ENCODE peak calls at places on chromosome 10, in four cellular contexts. K, J, V and Z are unnamed samples.

GRCh38 chr10:130926442-130926841 is 385.1 kb downstream of the TCERG1L start:
- DNase-seq in K (no peak), J (no peak), V (no peak), Z (no peak)

GRCh38 chr10:125160856-125161569 is 650 bp upstream of the CTBP2 start:
- DNase-seq in K (no peak), J (peak; percentile 87), V (peak; percentile 84), Z (no peak)

GRCh38 chr10:10821926-10822325 is 195.7 kb upstream of the CELF2 start:
- DNase-seq in K (no peak), J (no peak), V (no peak), Z (no peak)

GRCh38 chr10:77820349-77820748 is 106.2 kb downstream of the DLG5 start:
- DNase-seq in K (no peak), J (no peak), V (no peak), Z (no peak)

GRCh38 chr10:71253981-71254818 is 41.8 kb downstream of the UNC5B start:
- DNase-seq in K (no peak), J (no peak), V (no peak), Z (no peak)

GRCh38 chr10:113199459-113199858 is 249.4 kb downstream of the TCF7L2 start:
- DNase-seq in K (no peak), J (no peak), V (no peak), Z (no peak)

GRCh38 chr10:128059266-128059850 is 66.9 kb downstream of the MKI67 start:
- DNase-seq in K (no peak), J (no peak), V (no peak), Z (no peak)

GRCh38 chr10:132696204-132696603 is 89.7 kb downstream of the NKX6-2 start:
- DNase-seq in K (no peak), J (no peak), V (no peak), Z (no peak)

GRCh38 chr10:119301397-119301796 is 94.0 kb downstream of the GRK5 start:
- DNase-seq in K (no peak), J (no peak), V (no peak), Z (no peak)

GRCh38 chr10:133210398-133211140 is 19.4 kb upstream of the UTF1 start:
- DNase-seq in K (no peak), J (no peak), V (no peak), Z (no peak)

GRCh38 chr10:77823811-77824542 is 102.6 kb downstream of the DLG5 start:
- DNase-seq in K (no peak), J (no peak), V (no peak), Z (no peak)

GRCh38 chr10:133252223-133252552 is 14.5 kb downstream of the VENTX start:
- DNase-seq in K (no peak), J (no peak), V (no peak), Z (no peak)

GRCh38 chr10:30709229-30709628 is 79.7 kb upstream of the LYZL2 start:
- DNase-seq in K (no peak), J (no peak), V (no peak), Z (no peak)
- TF ChIP-seq TARDBP in K (no peak), J (no peak), V (no peak), Z (no peak)

GRCh38 chr10:46558141-46558410 is 1.6 kb upstream of the GPRIN2 start:
- DNase-seq in K (no peak), J (no peak), V (no peak), Z (no peak)

GRCh38 chr10:46555713-46556514 is 544 bp downstream of the GPRIN2 start:
- DNase-seq in K (no peak), J (no peak), V (no peak), Z (no peak)

GRCh38 chr10:46558411-46559185 is 2.1 kb upstream of the GPRIN2 start:
- DNase-seq in K (peak; percentile 40), J (no peak), V (no peak), Z (no peak)

GRCh38 chr10:46556515-46557318 is at the start of gene GPRIN2:
- DNase-seq in K (no peak), J (no peak), V (no peak), Z (no peak)

DNA sequence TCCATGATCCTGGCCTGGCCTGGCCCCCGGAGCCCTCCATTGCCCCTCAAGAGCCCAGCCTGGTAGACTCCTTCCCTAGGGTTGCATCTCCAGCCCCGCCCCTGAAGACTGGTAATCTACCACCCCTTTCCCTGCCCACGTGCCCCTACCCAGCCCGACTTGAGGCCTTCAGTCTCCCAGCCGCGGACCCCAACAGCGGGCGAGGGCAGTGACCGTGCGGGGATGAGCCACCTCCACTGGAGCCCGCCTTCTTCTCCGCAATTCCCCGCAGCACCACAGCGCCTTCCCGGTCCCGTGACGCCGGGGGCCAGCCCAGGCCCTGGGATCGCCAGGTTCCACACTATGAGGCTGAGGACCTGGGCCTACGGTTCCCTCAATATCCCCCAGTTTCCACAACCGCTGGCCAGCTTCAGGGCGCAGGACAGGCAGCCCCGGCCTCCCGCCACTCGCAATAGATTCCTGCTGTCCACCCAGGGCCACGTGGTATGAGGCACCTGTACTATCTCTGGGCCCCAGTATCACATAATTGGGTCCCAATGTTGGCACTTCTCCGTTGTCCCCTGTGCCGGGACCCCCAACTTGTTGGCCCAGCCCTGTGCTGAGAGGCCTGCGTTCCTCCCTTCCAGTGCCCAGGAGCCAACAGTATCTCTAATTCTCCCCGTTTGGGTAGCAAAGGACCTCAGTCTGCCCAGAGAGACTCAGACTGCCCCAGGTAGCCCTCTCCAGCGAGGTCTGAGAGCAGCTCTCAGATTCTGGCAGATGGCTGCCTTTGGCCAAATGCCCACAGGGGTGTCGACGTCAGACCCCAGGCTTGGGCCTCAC is 1.1 kb upstream of the GPRIN2 start:
- DNase-seq in K (no peak), J (no peak), V (no peak), Z (no peak)
- TF ChIP-seq TARDBP in K (no peak), J (no peak), V (no peak), Z (no peak)

GRCh38 chr10:23345861-23346260 is 1.3 kb upstream of the C10orf67 start:
- DNase-seq in K (peak; percentile 94), J (no peak), V (no peak), Z (no peak)
- TF ChIP-seq TARDBP in K (peak; percentile 19), J (no peak), V (no peak), Z (no peak)

DNA sequence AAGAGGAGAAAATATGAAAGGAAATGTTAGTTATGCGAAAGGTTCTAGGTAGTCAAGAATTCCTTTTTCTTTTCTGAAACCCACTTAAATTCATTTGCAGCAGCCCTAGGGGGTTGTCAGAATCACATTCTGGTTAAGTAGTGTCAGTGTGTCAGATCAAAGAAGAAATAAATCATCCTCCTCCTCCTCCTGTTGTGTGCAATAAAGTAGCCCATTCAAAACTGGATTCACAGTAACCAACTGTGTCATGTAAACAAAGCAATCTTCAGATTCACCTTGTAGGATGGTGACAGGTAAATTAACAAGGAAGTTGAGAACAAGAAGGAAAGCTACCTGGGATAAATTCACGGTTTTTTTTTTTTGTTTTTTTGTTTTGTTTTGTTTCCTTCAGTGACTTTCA is 127.5 kb downstream of the NSUN6 start:
- DNase-seq in K (no peak), J (no peak), V (no peak), Z (no peak)
- TF ChIP-seq TARDBP in K (no peak), J (no peak), V (no peak), Z (no peak)

GRCh38 chr10:48309711-48310226 is 3.3 kb downstream of the MAPK8 start:
- DNase-seq in K (peak; percentile 41), J (no peak), V (no peak), Z (no peak)
- TF ChIP-seq TARDBP in K (no peak), J (no peak), V (no peak), Z (no peak)

GRCh38 chr10:48237856-48238250 is 36.6 kb downstream of the FRMPD2 start:
- DNase-seq in K (no peak), J (no peak), V (no peak), Z (no peak)
- TF ChIP-seq TARDBP in K (no peak), J (no peak), V (no peak), Z (no peak)

GRCh38 chr10:7056216-7056615 is 354.6 kb downstream of the SFMBT2 start:
- DNase-seq in K (no peak), J (no peak), V (no peak), Z (no peak)
- TF ChIP-seq TARDBP in K (no peak), J (no peak), V (no peak), Z (no peak)

GRCh38 chr10:97211229-97211628 is 25.5 kb upstream of the SLIT1 start:
- DNase-seq in K (no peak), J (no peak), V (no peak), Z (no peak)

GRCh38 chr10:97207131-97207530 is 21.4 kb upstream of the SLIT1 start:
- DNase-seq in K (no peak), J (no peak), V (no peak), Z (no peak)

GRCh38 chr10:97213431-97213830 is 27.7 kb upstream of the SLIT1 start:
- DNase-seq in K (no peak), J (no peak), V (no peak), Z (no peak)

GRCh38 chr10:97207756-97208346 is 22.1 kb upstream of the SLIT1 start:
- DNase-seq in K (no peak), J (no peak), V (no peak), Z (no peak)

GRCh38 chr10:97210576-97210975 is 24.8 kb upstream of the SLIT1 start:
- DNase-seq in K (peak; percentile 61), J (peak; percentile 88), V (peak; percentile 60), Z (peak; percentile 37)
- TF ChIP-seq TARDBP in K (no peak), J (no peak), V (no peak), Z (no peak)